ENCODE peak calls at places on chromosomes 13 and 19, in four cellular contexts. One of them, this sample, is unnamed.

GRCh38 chr13:86368924-86369323 is 569.7 kb upstream of the SLITRK6 start:
- DNase-seq in mucosa of descending colon: no peak
- DNase-seq in PC-3: no peak
- DNase-seq in psoas muscle: no peak
- DNase-seq in this sample: no peak

GRCh38 chr13:42110410-42111155 is 62.1 kb downstream of the DGKH start:
- DNase-seq in PC-3: peak; percentile 83
- DNase-seq in psoas muscle: no peak
- DNase-seq in mucosa of descending colon: no peak
- DNase-seq in this sample: no peak

GRCh38 chr13:84607614-84608013 is 725.3 kb upstream of the SLITRK1 start:
- DNase-seq in PC-3: peak; percentile 47
- DNase-seq in mucosa of descending colon: no peak
- DNase-seq in psoas muscle: no peak
- DNase-seq in this sample: no peak

GRCh38 chr19:48795855-48796142 is 15.0 kb downstream of the BCAT2 start:
- DNase-seq in mucosa of descending colon: no peak
- DNase-seq in PC-3: no peak
- DNase-seq in psoas muscle: peak; percentile 80
- DNase-seq in this sample: no peak

GRCh38 chr13:49629947-49630346 is 1.6 kb downstream of the ARL11 start:
- DNase-seq in psoas muscle: no peak
- DNase-seq in PC-3: no peak
- DNase-seq in mucosa of descending colon: no peak
- DNase-seq in this sample: no peak

GRCh38 chr19:16363133-16363851 is 38.7 kb downstream of the KLF2 start:
- DNase-seq in PC-3: no peak
- DNase-seq in mucosa of descending colon: peak; percentile 93
- DNase-seq in psoas muscle: no peak
- DNase-seq in this sample: peak; percentile 80

GRCh38 chr13:67023088-67023893 is 206.8 kb downstream of the PCDH9 start:
- DNase-seq in mucosa of descending colon: no peak
- DNase-seq in PC-3: peak; percentile 21
- DNase-seq in psoas muscle: no peak
- DNase-seq in this sample: no peak

GRCh38 chr13:114212096-114212495 is 22.6 kb upstream of the CDC16 start:
- DNase-seq in psoas muscle: no peak
- DNase-seq in mucosa of descending colon: no peak
- DNase-seq in PC-3: peak; percentile 47
- DNase-seq in this sample: no peak

GRCh38 chr19:36115453-36116343 is at the start of gene TBCB:
- DNase-seq in psoas muscle: no peak
- DNase-seq in mucosa of descending colon: peak; percentile 93
- DNase-seq in PC-3: no peak
- DNase-seq in this sample: peak; percentile 89

GRCh38 chr13:59111711-59112110 is 1052.0 kb downstream of the DIAPH3 start:
- DNase-seq in mucosa of descending colon: no peak
- DNase-seq in PC-3: no peak
- DNase-seq in psoas muscle: no peak
- DNase-seq in this sample: no peak

GRCh38 chr13:42350141-42350540 is 78.2 kb downstream of the AKAP11 start:
- DNase-seq in PC-3: no peak
- DNase-seq in mucosa of descending colon: no peak
- DNase-seq in psoas muscle: no peak
- DNase-seq in this sample: no peak

GRCh38 chr13:40550130-40550529 is 116.3 kb downstream of the FOXO1 start:
- DNase-seq in PC-3: no peak
- DNase-seq in psoas muscle: no peak
- DNase-seq in mucosa of descending colon: no peak
- DNase-seq in this sample: no peak

GRCh38 chr13:28744091-28744536 is 25.3 kb upstream of the SLC46A3 start:
- DNase-seq in mucosa of descending colon: no peak
- DNase-seq in PC-3: peak; percentile 37
- DNase-seq in psoas muscle: no peak
- DNase-seq in this sample: no peak

GRCh38 chr13:26623125-26623524 is 65.6 kb downstream of the WASF3 start:
- DNase-seq in psoas muscle: no peak
- DNase-seq in mucosa of descending colon: no peak
- DNase-seq in PC-3: no peak
- DNase-seq in this sample: no peak

GRCh38 chr13:83829800-83830199 is 52.5 kb downstream of the SLITRK1 start:
- DNase-seq in PC-3: no peak
- DNase-seq in mucosa of descending colon: no peak
- DNase-seq in psoas muscle: no peak
- DNase-seq in this sample: no peak

GRCh38 chr13:98896083-98896867 is 81.6 kb downstream of the DOCK9 start:
- DNase-seq in mucosa of descending colon: no peak
- DNase-seq in PC-3: no peak
- DNase-seq in psoas muscle: no peak
- DNase-seq in this sample: no peak

GRCh38 chr13:37995052-37995451 is 125.5 kb upstream of the TRPC4 start:
- DNase-seq in PC-3: no peak
- DNase-seq in mucosa of descending colon: no peak
- DNase-seq in psoas muscle: no peak
- DNase-seq in this sample: no peak

GRCh38 chr19:44305457-44305856 is 632 bp upstream of the ZNF235 start:
- DNase-seq in psoas muscle: no peak
- DNase-seq in PC-3: no peak
- DNase-seq in mucosa of descending colon: no peak
- DNase-seq in this sample: no peak

GRCh38 chr13:94711561-94712286 is 621 bp downstream of the SOX21 start:
- DNase-seq in psoas muscle: no peak
- DNase-seq in mucosa of descending colon: no peak
- DNase-seq in PC-3: peak; percentile 27
- DNase-seq in this sample: no peak

GRCh38 chr19:17380426-17381138 is 3.4 kb upstream of the PLVAP start:
- DNase-seq in mucosa of descending colon: no peak
- DNase-seq in PC-3: no peak
- DNase-seq in psoas muscle: no peak
- DNase-seq in this sample: no peak

GRCh38 chr13:73000027-73000674 is 58.7 kb upstream of the KLF5 start:
- DNase-seq in PC-3: peak; percentile 19
- DNase-seq in psoas muscle: no peak
- DNase-seq in mucosa of descending colon: no peak
- DNase-seq in this sample: no peak

GRCh38 chr13:99605417-99606321 is 104.4 kb downstream of the TM9SF2 start:
- DNase-seq in PC-3: peak; percentile 24
- DNase-seq in mucosa of descending colon: peak; percentile 80
- DNase-seq in psoas muscle: peak; percentile 74
- DNase-seq in this sample: peak; percentile 55

GRCh38 chr13:56861472-56861871 is 279.2 kb upstream of the PRR20A start:
- DNase-seq in PC-3: peak; percentile 46
- DNase-seq in psoas muscle: no peak
- DNase-seq in mucosa of descending colon: no peak
- DNase-seq in this sample: no peak

GRCh38 chr19:771332-771785 is 20.4 kb downstream of the MISP start:
- DNase-seq in PC-3: peak; percentile 50
- DNase-seq in mucosa of descending colon: no peak
- DNase-seq in psoas muscle: peak; percentile 72
- DNase-seq in this sample: no peak

GRCh38 chr13:59746291-59746962 is 417.3 kb downstream of the DIAPH3 start:
- DNase-seq in mucosa of descending colon: no peak
- DNase-seq in psoas muscle: no peak
- DNase-seq in PC-3: peak; percentile 2
- DNase-seq in this sample: no peak

GRCh38 chr13:98976941-98977340 is 923 bp downstream of the DOCK9 start:
- DNase-seq in PC-3: no peak
- DNase-seq in mucosa of descending colon: no peak
- DNase-seq in psoas muscle: no peak
- DNase-seq in this sample: no peak

GRCh38 chr13:70835349-70835748 is 727.1 kb upstream of the KLHL1 start:
- DNase-seq in PC-3: no peak
- DNase-seq in psoas muscle: no peak
- DNase-seq in mucosa of descending colon: no peak
- DNase-seq in this sample: no peak

GRCh38 chr19:13411899-13412298 is 94.4 kb downstream of the CACNA1A start:
- DNase-seq in psoas muscle: no peak
- DNase-seq in mucosa of descending colon: no peak
- DNase-seq in PC-3: no peak
- DNase-seq in this sample: no peak

GRCh38 chr19:29665826-29666633 is 769 bp downstream of the PLEKHF1 start:
- DNase-seq in PC-3: peak; percentile 38
- DNase-seq in mucosa of descending colon: peak; percentile 73
- DNase-seq in psoas muscle: peak; percentile 89
- DNase-seq in this sample: peak; percentile 47

GRCh38 chr13:23496255-23496654 is 62.8 kb upstream of the SACS start:
- DNase-seq in mucosa of descending colon: no peak
- DNase-seq in psoas muscle: no peak
- DNase-seq in PC-3: no peak
- DNase-seq in this sample: no peak

GRCh38 chr13:23289917-23290357 is 109.2 kb downstream of the SGCG start:
- DNase-seq in PC-3: peak; percentile 16
- DNase-seq in psoas muscle: no peak
- DNase-seq in mucosa of descending colon: no peak
- DNase-seq in this sample: no peak

GRCh38 chr13:28333204-28333900 is 161.6 kb downstream of the FLT1 start:
- DNase-seq in mucosa of descending colon: no peak
- DNase-seq in psoas muscle: no peak
- DNase-seq in PC-3: no peak
- DNase-seq in this sample: no peak

GRCh38 chr13:63088226-63088625 is 1672.6 kb upstream of the PCDH20 start:
- DNase-seq in PC-3: no peak
- DNase-seq in psoas muscle: no peak
- DNase-seq in mucosa of descending colon: no peak
- DNase-seq in this sample: no peak

GRCh38 chr19:6509118-6509971 is 7.2 kb upstream of the TUBB4A start:
- DNase-seq in mucosa of descending colon: no peak
- DNase-seq in psoas muscle: peak; percentile 67
- DNase-seq in PC-3: no peak
- DNase-seq in this sample: peak; percentile 60

GRCh38 chr13:111531505-111531904 is 211.1 kb downstream of the TEX29 start:
- DNase-seq in mucosa of descending colon: no peak
- DNase-seq in psoas muscle: no peak
- DNase-seq in PC-3: peak; percentile 26
- DNase-seq in this sample: no peak

GRCh38 chr19:49459388-49459787 is 6.4 kb downstream of the ALDH16A1 start:
- DNase-seq in mucosa of descending colon: no peak
- DNase-seq in psoas muscle: no peak
- DNase-seq in PC-3: no peak
- DNase-seq in this sample: no peak

GRCh38 chr13:80841346-80841882 is 500.5 kb upstream of the SPRY2 start:
- DNase-seq in mucosa of descending colon: no peak
- DNase-seq in psoas muscle: no peak
- DNase-seq in PC-3: no peak
- DNase-seq in this sample: no peak

GRCh38 chr19:10672529-10673150 is 18.5 kb downstream of the ILF3 start:
- DNase-seq in mucosa of descending colon: no peak
- DNase-seq in PC-3: no peak
- DNase-seq in psoas muscle: no peak
- DNase-seq in this sample: peak; percentile 49

DNA sequence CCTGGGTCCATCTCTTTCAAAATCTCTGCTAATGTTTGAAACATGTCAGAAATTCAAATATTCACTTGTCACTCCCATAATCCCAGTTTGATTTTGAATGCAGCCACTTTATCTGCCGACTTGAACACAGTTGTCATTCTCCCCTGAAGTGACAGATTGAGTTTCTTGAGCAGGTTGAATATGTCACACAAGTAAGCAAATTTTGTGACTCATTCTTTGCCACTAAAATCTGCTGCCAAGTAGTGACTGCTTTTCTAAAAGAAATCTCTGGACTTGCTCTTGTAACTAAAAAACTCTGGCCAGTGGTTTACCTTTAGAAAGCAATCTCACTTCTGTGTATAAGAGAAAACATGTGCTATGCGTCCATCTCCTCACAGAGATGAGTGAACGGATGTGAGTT is 357.1 kb downstream of the LMO7 start:
- DNase-seq in mucosa of descending colon: no peak
- DNase-seq in PC-3: peak; percentile 49
- DNase-seq in psoas muscle: no peak
- DNase-seq in this sample: no peak
- H3K4me1 ChIP-seq in mucosa of descending colon: no peaks in the 10 kb centered on the region
- H3K4me1 ChIP-seq in PC-3: peaks cover 12% of the 10 kb centered on the region
- H3K4me1 ChIP-seq in psoas muscle: no peaks in the 10 kb centered on the region
- H3K4me1 ChIP-seq in this sample: no peaks in the 10 kb centered on the region

GRCh38 chr13:104898484-104898883 is 1637.0 kb downstream of the EFNB2 start:
- DNase-seq in mucosa of descending colon: no peak
- DNase-seq in psoas muscle: no peak
- DNase-seq in PC-3: no peak
- DNase-seq in this sample: no peak

DNA sequence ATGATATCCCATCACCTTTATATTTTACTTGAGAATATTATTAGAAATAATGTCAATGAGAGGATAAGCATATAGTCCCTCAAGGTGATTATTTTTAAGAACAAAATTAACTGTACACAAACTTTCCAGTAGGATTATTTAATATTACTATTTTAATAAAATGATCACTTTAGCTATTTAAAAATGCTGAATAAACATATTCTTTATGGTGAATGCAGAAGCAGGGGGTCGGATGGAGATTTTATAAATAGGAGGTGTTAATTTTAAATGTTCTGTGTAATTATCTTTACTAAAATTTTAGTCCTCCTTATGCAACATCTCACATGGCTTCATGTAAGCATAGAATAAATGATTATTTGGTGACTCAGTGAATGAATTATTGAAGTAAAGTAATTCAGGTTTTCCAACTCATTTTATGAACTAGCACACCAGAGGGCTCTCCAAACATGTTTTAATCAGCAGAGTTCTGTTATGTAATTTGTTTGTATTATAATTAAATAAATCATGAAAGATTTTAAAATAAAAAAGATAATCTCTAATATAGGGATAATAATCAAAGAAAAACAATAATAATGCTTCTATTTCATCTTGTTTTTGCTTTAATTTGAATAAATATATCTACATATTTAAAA is 1635.2 kb downstream of the EFNB2 start:
- DNase-seq in psoas muscle: no peak
- DNase-seq in PC-3: no peak
- DNase-seq in mucosa of descending colon: no peak
- DNase-seq in this sample: no peak
- TF ChIP-seq CTCF in psoas muscle: no peak
- TF ChIP-seq CTCF in PC-3: no peak
- TF ChIP-seq CTCF in mucosa of descending colon: no peak
- TF ChIP-seq CTCF in this sample: no peak

GRCh38 chr19:50668416-50669318 is 19.4 kb downstream of the C19orf81 start:
- DNase-seq in PC-3: no peak
- DNase-seq in mucosa of descending colon: no peak
- DNase-seq in psoas muscle: no peak
- DNase-seq in this sample: no peak
- H3K4me3 ChIP-seq in PC-3: no peak overlapping the region
- H3K4me3 ChIP-seq in mucosa of descending colon: no peak overlapping the region
- H3K4me3 ChIP-seq in psoas muscle: no peak overlapping the region
- H3K4me3 ChIP-seq in this sample: no peak overlapping the region

GRCh38 chr19:55617426-55617825 is 6.9 kb downstream of the ZNF784 start:
- DNase-seq in psoas muscle: no peak
- DNase-seq in mucosa of descending colon: no peak
- DNase-seq in PC-3: no peak
- DNase-seq in this sample: no peak

GRCh38 chr19:55620410-55620809 is 4.0 kb downstream of the ZNF784 start:
- DNase-seq in PC-3: no peak
- DNase-seq in mucosa of descending colon: no peak
- DNase-seq in psoas muscle: no peak
- DNase-seq in this sample: no peak

GRCh38 chr19:55619264-55619663 is 5.1 kb downstream of the ZNF784 start:
- DNase-seq in mucosa of descending colon: no peak
- DNase-seq in PC-3: no peak
- DNase-seq in psoas muscle: no peak
- DNase-seq in this sample: no peak

GRCh38 chr19:55616395-55616875 is 7.9 kb downstream of the ZNF784 start:
- DNase-seq in PC-3: no peak
- DNase-seq in mucosa of descending colon: no peak
- DNase-seq in psoas muscle: no peak
- DNase-seq in this sample: no peak

GRCh38 chr19:55618426-55618825 is 5.9 kb downstream of the ZNF784 start:
- DNase-seq in mucosa of descending colon: no peak
- DNase-seq in PC-3: no peak
- DNase-seq in psoas muscle: no peak
- DNase-seq in this sample: no peak
- H3K4me1 ChIP-seq in mucosa of descending colon: no peaks in the 10 kb centered on the region
- H3K4me1 ChIP-seq in PC-3: no peaks in the 10 kb centered on the region
- H3K4me1 ChIP-seq in psoas muscle: peaks cover 30% of the 10 kb centered on the region
- H3K4me1 ChIP-seq in this sample: peaks cover 27% of the 10 kb centered on the region